ENCODE peak calls at places on chromosome 14, in four cellular contexts. A is breast epithelium, F is astrocyte, N is fibroblast of lung. C is an unnamed sample.

GRCh38 chr14:58912287-58912686 is 274.5 kb downstream of the DACT1 start:
- DNase-seq in A (no peak), F (no peak), N (no peak), C (no peak)

GRCh38 chr14:65791551-65791981 is 379.0 kb downstream of the FUT8 start:
- DNase-seq in A (no peak), N (peak; percentile 64), F (peak; percentile 56), C (peak; percentile 71)

GRCh38 chr14:89617471-89618291 is 200.6 kb upstream of the FOXN3 start:
- DNase-seq in N (peak; percentile 73), A (peak; percentile 23), F (peak; percentile 66), C (peak; percentile 56)

GRCh38 chr14:68549057-68549421 is 243.8 kb downstream of the ZFP36L1 start:
- DNase-seq in N (peak; percentile 88), A (no peak), F (peak; percentile 84), C (no peak)

GRCh38 chr14:97536421-97536820 is 739.2 kb downstream of the VRK1 start:
- DNase-seq in A (no peak), N (no peak), F (no peak), C (no peak)

GRCh38 chr14:54680636-54681035 is 113.7 kb downstream of the SAMD4A start:
- DNase-seq in F (no peak), N (no peak), A (no peak), C (no peak)

GRCh38 chr14:78618379-78618778 is 448.2 kb downstream of the NRXN3 start:
- DNase-seq in A (no peak), N (no peak), F (no peak), C (no peak)

GRCh38 chr14:60974070-60974469 is 6.8 kb downstream of the TRMT5 start:
- DNase-seq in A (no peak), N (no peak), F (no peak), C (peak; percentile 7)

GRCh38 chr14:91246051-91246852 is 1.7 kb upstream of the GPR68 start:
- DNase-seq in F (no peak), A (no peak), N (no peak), C (no peak)

GRCh38 chr14:22088614-22089359 is 415.2 kb upstream of the OR4E1 start:
- DNase-seq in A (no peak), F (no peak), N (peak; percentile 4), C (peak; percentile 52)

GRCh38 chr14:75339059-75339458 is 60.4 kb downstream of the FOS start:
- DNase-seq in F (peak; percentile 38), A (no peak), N (peak; percentile 46), C (peak; percentile 62)

GRCh38 chr14:68230941-68231717 is 411.6 kb downstream of the RAD51B start:
- DNase-seq in F (peak; percentile 70), N (peak; percentile 77), A (no peak), C (no peak)

GRCh38 chr14:91154851-91155625 is 41.2 kb downstream of the DGLUCY start:
- DNase-seq in N (peak; percentile 81), A (no peak), F (peak; percentile 75), C (peak; percentile 78)

GRCh38 chr14:56131865-56132830 is 13.9 kb downstream of the PELI2 start:
- DNase-seq in A (no peak), N (no peak), F (no peak), C (no peak)

GRCh38 chr14:58863576-58864345 is 226.0 kb downstream of the DACT1 start:
- DNase-seq in F (no peak), N (no peak), A (no peak), C (no peak)

GRCh38 chr14:65472189-65472588 is 59.7 kb downstream of the FUT8 start:
- DNase-seq in F (no peak), A (no peak), N (no peak), C (peak; percentile 35)

GRCh38 chr14:26427059-26427458 is 170.8 kb downstream of the NOVA1 start:
- DNase-seq in A (no peak), N (peak; percentile 78), F (peak; percentile 76), C (no peak)

GRCh38 chr14:88039197-88039596 is 34.3 kb downstream of the GPR65 start:
- DNase-seq in N (no peak), F (no peak), A (no peak), C (no peak)

GRCh38 chr14:69694730-69695663 is 71.9 kb upstream of the SRSF5 start:
- DNase-seq in F (peak; percentile 47), A (no peak), N (peak; percentile 60), C (no peak)

GRCh38 chr14:63508033-63508432 is 35.1 kb downstream of the PPP2R5E start:
- DNase-seq in A (no peak), F (no peak), N (no peak), C (no peak)

GRCh38 chr14:77186911-77187648 is 5.5 kb downstream of the TMEM63C start:
- DNase-seq in F (peak; percentile 90), N (peak; percentile 93), A (no peak), C (peak; percentile 22)

GRCh38 chr14:23550827-23551265 is 719 bp downstream of the ZFHX2 start:
- DNase-seq in N (no peak), A (no peak), F (no peak), C (no peak)

GRCh38 chr14:63656194-63656593 is 14.5 kb upstream of the WDR89 start:
- DNase-seq in N (no peak), A (no peak), F (no peak), C (no peak)

GRCh38 chr14:67186789-67187188 is 2.5 kb upstream of the GARIN2 start:
- DNase-seq in N (no peak), F (no peak), A (no peak), C (no peak)

GRCh38 chr14:59150990-59151389 is 37.5 kb upstream of the DAAM1 start:
- DNase-seq in F (no peak), A (no peak), N (no peak), C (no peak)

GRCh38 chr14:63205281-63205575 is 985 bp downstream of the RHOJ start:
- DNase-seq in F (no peak), N (peak; percentile 33), A (no peak), C (peak; percentile 45)

GRCh38 chr14:25150934-25151790 is 101.2 kb upstream of the STXBP6 start:
- DNase-seq in A (no peak), F (peak; percentile 74), N (peak; percentile 79), C (peak; percentile 73)

GRCh38 chr14:42947991-42948390 is 1341.3 kb downstream of the LRFN5 start:
- DNase-seq in F (no peak), N (no peak), A (no peak), C (no peak)

GRCh38 chr14:60175255-60175902 is 10.2 kb upstream of the DHRS7 start:
- DNase-seq in A (no peak), F (no peak), N (no peak), C (no peak)

GRCh38 chr14:65334765-65335411 is 77.6 kb upstream of the FUT8 start:
- DNase-seq in F (no peak), A (no peak), N (no peak), C (no peak)

DNA sequence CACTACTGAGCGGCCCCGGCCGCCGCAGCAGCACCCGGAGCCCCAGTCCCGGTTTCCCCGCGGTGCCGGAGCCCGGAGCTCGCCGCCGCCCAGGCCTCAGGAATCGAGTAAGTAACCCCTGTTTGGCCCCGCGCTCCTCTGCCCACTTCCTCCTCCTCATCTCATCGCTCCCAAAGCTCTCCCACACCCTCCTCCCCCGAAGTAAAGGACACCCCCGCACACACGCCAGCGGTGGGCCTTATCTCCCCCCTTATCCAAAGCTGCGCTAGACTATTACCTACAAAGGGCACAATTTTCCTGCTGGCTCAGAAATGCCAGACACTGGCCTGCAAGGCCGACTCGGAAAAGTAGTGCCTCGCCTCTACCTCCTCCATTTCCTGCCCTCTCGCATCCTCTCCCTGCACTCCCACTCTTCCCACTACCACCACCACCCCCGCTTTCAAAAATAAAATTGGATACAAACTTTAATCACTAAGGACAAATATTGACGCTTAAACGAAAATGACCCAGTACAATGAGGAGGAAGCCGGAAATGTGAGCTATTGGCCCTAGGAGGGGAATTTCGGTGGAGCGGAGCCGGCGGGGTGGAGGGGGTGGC is 581 bp upstream of the FOXG1 start:
- DNase-seq in F (no peak), N (peak; percentile 19), A (no peak), C (peak; percentile 37)
- H3K27me3 ChIP-seq in F (peaks cover 72% of the 10 kb centered on the region), N (peaks cover 62% of the 10 kb centered on the region), A (peaks cover 6% of the 10 kb centered on the region), C (peaks cover 100% of the 10 kb centered on the region)

GRCh38 chr14:100856056-100856950 is 30.4 kb downstream of the MEG3 start:
- DNase-seq in F (no peak), N (no peak), A (no peak), C (no peak)
- H3K27me3 ChIP-seq in F (no peaks in the 10 kb centered on the region), N (no peaks in the 10 kb centered on the region), A (no peaks in the 10 kb centered on the region), C (no peaks in the 10 kb centered on the region)

GRCh38 chr14:92897922-92898599 is 24.9 kb upstream of the CHGA start:
- DNase-seq in N (no peak), A (no peak), F (no peak), C (peak; percentile 3)
- H3K27me3 ChIP-seq in N (peaks cover 6% of the 10 kb centered on the region), A (no peaks in the 10 kb centered on the region), F (peaks cover 11% of the 10 kb centered on the region), C (peaks cover 14% of the 10 kb centered on the region)

DNA sequence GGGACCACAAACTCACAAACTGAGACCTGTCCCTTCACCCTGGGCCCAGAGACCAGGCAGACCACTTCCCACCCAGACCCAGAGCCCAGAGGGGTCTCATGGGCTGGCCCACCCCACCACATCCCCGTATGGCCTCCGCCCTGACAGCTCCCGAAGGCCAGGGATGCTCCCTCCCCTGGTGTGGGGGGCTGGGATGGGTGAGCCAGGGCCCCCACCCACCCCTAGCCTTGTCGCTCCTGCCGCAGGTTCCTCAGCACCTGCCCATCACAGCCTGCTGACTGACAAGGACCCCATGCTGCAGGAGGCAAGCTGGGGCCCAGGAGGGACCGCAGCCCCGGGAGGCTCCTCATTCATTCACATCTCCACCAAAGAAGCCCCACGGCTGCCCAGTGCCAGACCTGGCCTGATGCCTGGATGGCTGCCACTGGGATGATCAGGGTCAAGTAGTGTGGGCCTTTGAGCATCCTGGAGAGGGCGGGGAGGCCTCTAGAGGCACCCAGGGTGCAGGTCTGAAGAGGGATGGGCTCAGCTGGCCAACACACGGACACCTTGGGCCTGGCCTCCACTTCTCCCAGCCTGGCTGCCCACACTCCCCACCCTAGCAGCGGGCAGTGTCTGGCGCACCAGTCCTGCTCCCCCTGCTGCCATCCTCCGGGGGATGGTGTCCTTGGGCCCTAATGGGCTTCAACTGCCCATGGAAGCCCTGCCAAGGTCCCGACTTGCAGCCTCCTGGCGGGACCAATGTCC is 24.7 kb upstream of the GPR132 start:
- DNase-seq in N (no peak), A (no peak), F (no peak), C (no peak)
- H3K27me3 ChIP-seq in N (no peaks in the 10 kb centered on the region), A (no peaks in the 10 kb centered on the region), F (no peaks in the 10 kb centered on the region), C (peaks cover 8% of the 10 kb centered on the region)

GRCh38 chr14:36662543-36663403 is 1.1 kb downstream of the PAX9 start:
- DNase-seq in F (no peak), A (no peak), N (no peak), C (no peak)
- H3K27me3 ChIP-seq in F (peaks cover 96% of the 10 kb centered on the region), A (peaks cover 4% of the 10 kb centered on the region), N (peaks cover 81% of the 10 kb centered on the region), C (peaks cover 100% of the 10 kb centered on the region)

C was measured in cardiac muscle cell.